ENCODE peak calls at places on chromosomes 5 and 9, in seven cellular contexts. K is HTR-8/SVneo, J is astrocyte of the cerebellum, G is WTC11, Q is T-helper 9 cell, P is HCT116, T is hypothalamus. I is an unnamed sample.
A peak's percentile ranks its signal among the peaks of the same experiment; 100 is the strongest.

GRCh38 chr5:40685191-40685590 is 5.5 kb downstream of the PTGER4 start:
- DNase-seq in G (no peak), K (no peak), P (no peak), Q (no peak), J (no peak), T (no peak), I (no peak)

GRCh38 chr9:115689331-115689730 is 464.3 kb upstream of the PAPPA start:
- DNase-seq in J (no peak), K (no peak), G (no peak), P (no peak), Q (no peak), T (no peak), I (no peak)

GRCh38 chr5:158792186-158792585 is 307.5 kb downstream of the EBF1 start:
- DNase-seq in P (no peak), Q (no peak), G (no peak), K (no peak), J (no peak), T (no peak), I (no peak)

GRCh38 chr5:67095346-67095871 is 101.2 kb downstream of the CD180 start:
- DNase-seq in J (no peak), Q (no peak), T (no peak), P (no peak), G (no peak), K (no peak), I (no peak)

GRCh38 chr9:95769909-95770433 is 105.5 kb upstream of the ERCC6L2 start:
- DNase-seq in J (no peak), K (no peak), G (no peak), P (no peak), T (no peak), Q (no peak), I (no peak)

GRCh38 chr5:71653119-71653518 is 66.0 kb upstream of the CARTPT start:
- DNase-seq in K (no peak), J (peak; percentile 29), Q (no peak), T (no peak), G (no peak), P (no peak), I (no peak)

GRCh38 chr5:142202282-142202681 is 93.7 kb downstream of the NDFIP1 start:
- DNase-seq in P (no peak), K (peak; percentile 38), J (no peak), G (no peak), T (no peak), Q (no peak), I (peak; percentile 31)

GRCh38 chr9:95874989-95875304 is 544 bp upstream of the ERCC6L2 start:
- DNase-seq in P (no peak), K (no peak), G (peak; percentile 17), Q (peak; percentile 42), J (no peak), T (peak; percentile 35), I (no peak)

GRCh38 chr5:151222769-151223446 is 984 bp downstream of the CCDC69 start:
- DNase-seq in Q (peak; percentile 34), P (no peak), G (peak; percentile 26), J (no peak), T (no peak), K (no peak), I (no peak)

GRCh38 chr9:86534572-86535258 is 180.5 kb upstream of the TUT7 start:
- DNase-seq in T (no peak), P (no peak), J (no peak), Q (no peak), G (no peak), K (no peak), I (no peak)

GRCh38 chr5:14187660-14188059 is 44.5 kb downstream of the TRIO start:
- DNase-seq in Q (no peak), J (no peak), T (no peak), K (no peak), P (no peak), G (no peak), I (no peak)

I was measured in HS-27A.